ENCODE peak calls at places on chromosome 9, in ten cellular contexts. One of them, this sample, is unnamed. For H3K4me1, the result is how much of the 10 kb centered on the place peaks cover.

GRCh38 chr9:135049460-135049859 is 38.0 kb upstream of the OLFM1 start:
- DNase-seq in mucosa of descending colon: no peak
- DNase-seq in GM23248: no peak
- DNase-seq in left lung: no peak
- DNase-seq in GM23338: no peak
- DNase-seq in effector memory CD4-positive, alpha-beta T cell: no peak
- DNase-seq in PC-3: no peak
- DNase-seq in foreskin keratinocyte: no peak
- DNase-seq in small intestine: no peak
- DNase-seq in SK-N-SH: no peak
- DNase-seq in this sample: no peak

GRCh38 chr9:106307670-106308069 is 555.3 kb upstream of the ZNF462 start:
- DNase-seq in mucosa of descending colon: no peak
- DNase-seq in GM23338: no peak
- DNase-seq in left lung: no peak
- DNase-seq in foreskin keratinocyte: peak
- DNase-seq in SK-N-SH: no peak
- DNase-seq in GM23248: no peak
- DNase-seq in small intestine: no peak
- DNase-seq in effector memory CD4-positive, alpha-beta T cell: no peak
- DNase-seq in PC-3: peak
- DNase-seq in this sample: no peak

GRCh38 chr9:12818431-12819000 is 43.7 kb downstream of the LURAP1L start:
- DNase-seq in SK-N-SH: no peak
- DNase-seq in PC-3: peak
- DNase-seq in GM23338: peak
- DNase-seq in effector memory CD4-positive, alpha-beta T cell: no peak
- DNase-seq in foreskin keratinocyte: no peak
- DNase-seq in left lung: peak
- DNase-seq in mucosa of descending colon: peak
- DNase-seq in small intestine: peak
- DNase-seq in GM23248: peak
- DNase-seq in this sample: no peak

GRCh38 chr9:106051573-106051972 is 357.2 kb downstream of the TMEM38B start:
- DNase-seq in small intestine: no peak
- DNase-seq in effector memory CD4-positive, alpha-beta T cell: no peak
- DNase-seq in SK-N-SH: no peak
- DNase-seq in GM23248: no peak
- DNase-seq in PC-3: peak
- DNase-seq in mucosa of descending colon: no peak
- DNase-seq in left lung: no peak
- DNase-seq in GM23338: no peak
- DNase-seq in foreskin keratinocyte: no peak
- DNase-seq in this sample: no peak

GRCh38 chr9:78121488-78121887 is 89.9 kb upstream of the GNAQ start:
- DNase-seq in GM23248: peak
- DNase-seq in PC-3: peak
- DNase-seq in effector memory CD4-positive, alpha-beta T cell: peak
- DNase-seq in small intestine: peak
- DNase-seq in mucosa of descending colon: peak
- DNase-seq in SK-N-SH: peak
- DNase-seq in GM23338: peak
- DNase-seq in foreskin keratinocyte: peak
- DNase-seq in left lung: peak
- DNase-seq in this sample: peak

GRCh38 chr9:134770972-134771971 is 109.3 kb upstream of the FCN2 start:
- DNase-seq in SK-N-SH: no peak
- DNase-seq in left lung: no peak
- DNase-seq in PC-3: no peak
- DNase-seq in GM23338: no peak
- DNase-seq in small intestine: no peak
- DNase-seq in mucosa of descending colon: no peak
- DNase-seq in GM23248: no peak
- DNase-seq in foreskin keratinocyte: no peak
- DNase-seq in effector memory CD4-positive, alpha-beta T cell: no peak
- DNase-seq in this sample: no peak

GRCh38 chr9:35629597-35629996 is 11.4 kb upstream of the CD72 start:
- DNase-seq in mucosa of descending colon: no peak
- DNase-seq in left lung: no peak
- DNase-seq in GM23248: no peak
- DNase-seq in foreskin keratinocyte: no peak
- DNase-seq in effector memory CD4-positive, alpha-beta T cell: no peak
- DNase-seq in small intestine: no peak
- DNase-seq in PC-3: no peak
- DNase-seq in GM23338: no peak
- DNase-seq in SK-N-SH: no peak
- DNase-seq in this sample: no peak

GRCh38 chr9:104025945-104026344 is 68.2 kb upstream of the SMC2 start:
- DNase-seq in PC-3: no peak
- DNase-seq in foreskin keratinocyte: no peak
- DNase-seq in effector memory CD4-positive, alpha-beta T cell: no peak
- DNase-seq in small intestine: no peak
- DNase-seq in SK-N-SH: no peak
- DNase-seq in GM23248: peak
- DNase-seq in GM23338: no peak
- DNase-seq in left lung: no peak
- DNase-seq in mucosa of descending colon: no peak
- DNase-seq in this sample: no peak

GRCh38 chr9:97934321-97935115 is 3.5 kb downstream of the HEMGN start:
- DNase-seq in foreskin keratinocyte: no peak
- DNase-seq in effector memory CD4-positive, alpha-beta T cell: no peak
- DNase-seq in SK-N-SH: no peak
- DNase-seq in PC-3: no peak
- DNase-seq in left lung: no peak
- DNase-seq in GM23338: peak
- DNase-seq in GM23248: peak
- DNase-seq in small intestine: no peak
- DNase-seq in mucosa of descending colon: no peak
- DNase-seq in this sample: no peak

GRCh38 chr9:97930972-97931371 is 7.0 kb downstream of the HEMGN start:
- DNase-seq in mucosa of descending colon: no peak
- DNase-seq in PC-3: no peak
- DNase-seq in GM23248: no peak
- DNase-seq in GM23338: no peak
- DNase-seq in effector memory CD4-positive, alpha-beta T cell: no peak
- DNase-seq in small intestine: peak
- DNase-seq in SK-N-SH: no peak
- DNase-seq in left lung: no peak
- DNase-seq in foreskin keratinocyte: no peak
- DNase-seq in this sample: no peak

GRCh38 chr9:97928968-97929604 is 6.8 kb upstream of the TRMO start:
- DNase-seq in SK-N-SH: no peak
- DNase-seq in GM23338: no peak
- DNase-seq in PC-3: no peak
- DNase-seq in foreskin keratinocyte: no peak
- DNase-seq in GM23248: no peak
- DNase-seq in effector memory CD4-positive, alpha-beta T cell: no peak
- DNase-seq in small intestine: no peak
- DNase-seq in mucosa of descending colon: no peak
- DNase-seq in left lung: no peak
- DNase-seq in this sample: no peak

GRCh38 chr9:97935291-97935690 is 2.7 kb downstream of the HEMGN start:
- DNase-seq in GM23248: no peak
- DNase-seq in GM23338: no peak
- DNase-seq in PC-3: no peak
- DNase-seq in mucosa of descending colon: no peak
- DNase-seq in foreskin keratinocyte: no peak
- DNase-seq in small intestine: no peak
- DNase-seq in left lung: no peak
- DNase-seq in SK-N-SH: no peak
- DNase-seq in effector memory CD4-positive, alpha-beta T cell: no peak
- DNase-seq in this sample: no peak

GRCh38 chr9:97933573-97933972 is 4.4 kb downstream of the HEMGN start:
- DNase-seq in GM23248: no peak
- DNase-seq in mucosa of descending colon: no peak
- DNase-seq in SK-N-SH: no peak
- DNase-seq in PC-3: no peak
- DNase-seq in GM23338: no peak
- DNase-seq in left lung: no peak
- DNase-seq in small intestine: no peak
- DNase-seq in effector memory CD4-positive, alpha-beta T cell: no peak
- DNase-seq in foreskin keratinocyte: no peak
- DNase-seq in this sample: no peak
- H3K4me1 ChIP-seq in GM23248: under half
- H3K4me1 ChIP-seq in mucosa of descending colon: under half
- H3K4me1 ChIP-seq in SK-N-SH: under half
- H3K4me1 ChIP-seq in PC-3: under half
- H3K4me1 ChIP-seq in GM23338: under half
- H3K4me1 ChIP-seq in left lung: under half
- H3K4me1 ChIP-seq in small intestine: under half
- H3K4me1 ChIP-seq in effector memory CD4-positive, alpha-beta T cell: under half
- H3K4me1 ChIP-seq in foreskin keratinocyte: under half
- H3K4me1 ChIP-seq in this sample: under half

GRCh38 chr9:7284517-7284916 is 515.1 kb downstream of the DMAC1 start:
- DNase-seq in PC-3: no peak
- DNase-seq in effector memory CD4-positive, alpha-beta T cell: no peak
- DNase-seq in small intestine: no peak
- DNase-seq in SK-N-SH: no peak
- DNase-seq in GM23248: no peak
- DNase-seq in mucosa of descending colon: no peak
- DNase-seq in foreskin keratinocyte: no peak
- DNase-seq in GM23338: peak
- DNase-seq in left lung: no peak
- DNase-seq in this sample: no peak

GRCh38 chr9:7284117-7284516 is 515.5 kb downstream of the DMAC1 start:
- DNase-seq in SK-N-SH: no peak
- DNase-seq in GM23248: no peak
- DNase-seq in mucosa of descending colon: no peak
- DNase-seq in small intestine: no peak
- DNase-seq in foreskin keratinocyte: no peak
- DNase-seq in left lung: no peak
- DNase-seq in PC-3: no peak
- DNase-seq in GM23338: no peak
- DNase-seq in effector memory CD4-positive, alpha-beta T cell: no peak
- DNase-seq in this sample: no peak

GRCh38 chr9:7286101-7286500 is 513.5 kb downstream of the DMAC1 start:
- DNase-seq in mucosa of descending colon: no peak
- DNase-seq in GM23248: no peak
- DNase-seq in small intestine: no peak
- DNase-seq in GM23338: no peak
- DNase-seq in SK-N-SH: no peak
- DNase-seq in foreskin keratinocyte: no peak
- DNase-seq in left lung: no peak
- DNase-seq in PC-3: no peak
- DNase-seq in effector memory CD4-positive, alpha-beta T cell: no peak
- DNase-seq in this sample: no peak

GRCh38 chr9:7289773-7290172 is 509.8 kb downstream of the DMAC1 start:
- DNase-seq in SK-N-SH: no peak
- DNase-seq in GM23338: no peak
- DNase-seq in mucosa of descending colon: no peak
- DNase-seq in effector memory CD4-positive, alpha-beta T cell: no peak
- DNase-seq in GM23248: no peak
- DNase-seq in PC-3: no peak
- DNase-seq in foreskin keratinocyte: no peak
- DNase-seq in left lung: no peak
- DNase-seq in small intestine: no peak
- DNase-seq in this sample: no peak

DNA sequence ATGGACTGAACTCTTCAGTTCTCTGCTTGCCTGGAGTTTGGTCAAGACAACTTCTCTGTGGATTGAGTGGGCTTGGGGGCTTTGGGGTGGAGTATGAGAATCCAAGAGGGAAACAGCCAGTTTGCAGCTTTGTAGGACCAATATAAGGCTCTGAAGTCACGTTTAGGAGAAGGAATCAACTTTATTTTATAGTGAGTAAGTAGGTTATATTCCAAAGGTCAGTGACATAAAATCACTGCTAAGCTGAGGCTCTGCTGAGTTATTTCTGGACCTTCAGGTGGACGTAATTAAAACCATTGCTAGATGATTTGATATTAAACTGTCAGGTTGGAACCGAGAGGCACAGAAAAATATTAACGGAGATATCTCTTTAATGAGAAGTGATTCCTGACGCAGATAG is 514.4 kb downstream of the DMAC1 start:
- DNase-seq in SK-N-SH: no peak
- DNase-seq in small intestine: no peak
- DNase-seq in GM23338: no peak
- DNase-seq in left lung: no peak
- DNase-seq in foreskin keratinocyte: no peak
- DNase-seq in PC-3: no peak
- DNase-seq in effector memory CD4-positive, alpha-beta T cell: no peak
- DNase-seq in mucosa of descending colon: no peak
- DNase-seq in GM23248: no peak
- DNase-seq in this sample: no peak
- H3K4me1 ChIP-seq in SK-N-SH: under half
- H3K4me1 ChIP-seq in small intestine: under half
- H3K4me1 ChIP-seq in GM23338: under half
- H3K4me1 ChIP-seq in left lung: under half
- H3K4me1 ChIP-seq in foreskin keratinocyte: under half
- H3K4me1 ChIP-seq in PC-3: under half
- H3K4me1 ChIP-seq in effector memory CD4-positive, alpha-beta T cell: under half
- H3K4me1 ChIP-seq in mucosa of descending colon: under half
- H3K4me1 ChIP-seq in GM23248: under half
- H3K4me1 ChIP-seq in this sample: under half

DNA sequence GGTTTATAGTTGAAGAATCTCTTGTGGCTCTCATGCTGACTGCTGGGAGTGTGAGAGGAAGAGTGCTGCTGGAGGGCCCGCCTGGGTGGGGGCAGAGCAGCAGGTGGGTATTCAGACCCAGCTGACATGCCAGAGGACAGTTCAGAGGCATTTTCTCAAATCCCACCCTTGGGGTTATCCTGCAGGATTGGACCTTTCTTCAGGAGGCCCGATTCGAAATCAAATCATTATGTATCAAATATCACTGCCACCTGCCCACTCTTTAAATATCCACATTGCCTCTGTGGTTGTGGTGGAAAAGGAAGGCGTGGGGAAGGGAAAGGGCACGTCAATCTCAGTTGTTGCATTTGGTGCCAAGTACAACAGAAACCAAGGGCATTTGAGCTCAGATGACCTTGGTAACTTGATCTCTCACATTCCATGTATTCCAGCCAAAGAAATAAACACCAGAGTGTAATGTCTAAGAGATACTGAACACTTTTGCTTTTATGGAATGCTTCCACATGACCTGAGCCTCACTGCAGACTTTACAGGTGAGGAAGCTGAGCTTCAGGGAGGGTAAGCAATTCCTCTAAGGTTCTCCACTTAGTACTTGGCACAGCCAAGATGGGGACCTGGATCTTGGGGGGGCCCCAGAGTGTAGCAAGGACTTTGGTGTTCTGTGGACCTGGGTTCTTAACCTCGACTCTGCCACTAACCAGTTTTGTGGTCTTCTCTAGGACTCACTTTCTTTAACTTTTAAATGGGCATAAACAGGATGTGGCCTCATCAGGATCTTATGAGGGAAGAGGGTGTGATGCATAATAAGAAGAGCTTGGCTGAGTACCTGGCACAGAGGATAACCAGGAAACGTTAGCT is 224.5 kb downstream of the AOPEP start:
- DNase-seq in foreskin keratinocyte: no peak
- DNase-seq in GM23338: no peak
- DNase-seq in GM23248: peak
- DNase-seq in left lung: no peak
- DNase-seq in SK-N-SH: no peak
- DNase-seq in PC-3: no peak
- DNase-seq in mucosa of descending colon: no peak
- DNase-seq in effector memory CD4-positive, alpha-beta T cell: no peak
- DNase-seq in small intestine: peak
- DNase-seq in this sample: no peak
- H3K4me1 ChIP-seq in foreskin keratinocyte: under half
- H3K4me1 ChIP-seq in GM23338: under half
- H3K4me1 ChIP-seq in GM23248: under half
- H3K4me1 ChIP-seq in left lung: under half
- H3K4me1 ChIP-seq in SK-N-SH: under half
- H3K4me1 ChIP-seq in PC-3: under half
- H3K4me1 ChIP-seq in mucosa of descending colon: under half
- H3K4me1 ChIP-seq in effector memory CD4-positive, alpha-beta T cell: under half
- H3K4me1 ChIP-seq in small intestine: under half
- H3K4me1 ChIP-seq in this sample: under half

DNA sequence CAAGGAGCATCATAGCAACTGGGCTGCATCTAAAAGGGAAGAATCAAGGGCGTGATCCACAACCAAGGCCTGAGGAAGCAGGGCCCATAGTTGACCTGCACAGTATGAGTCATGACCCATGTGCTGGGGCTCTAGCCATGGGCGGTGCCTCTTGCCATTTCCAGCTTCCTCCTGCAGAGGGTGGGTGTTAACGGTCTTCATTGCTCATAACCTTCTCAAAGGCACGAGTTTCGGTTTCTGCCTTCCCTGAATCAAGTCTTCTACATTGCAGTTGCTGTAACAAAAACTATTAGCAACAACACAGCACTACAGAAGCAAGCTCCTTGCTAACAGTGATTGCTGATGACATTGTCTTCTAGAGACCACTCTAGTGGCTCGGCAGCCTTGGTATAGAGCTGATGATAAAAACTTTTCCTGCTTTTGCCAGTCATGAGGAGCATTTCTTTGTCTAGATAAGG is 66.9 kb downstream of the CTSL start:
- DNase-seq in effector memory CD4-positive, alpha-beta T cell: no peak
- DNase-seq in mucosa of descending colon: peak
- DNase-seq in GM23248: peak
- DNase-seq in GM23338: peak
- DNase-seq in small intestine: peak
- DNase-seq in SK-N-SH: no peak
- DNase-seq in PC-3: peak
- DNase-seq in left lung: peak
- DNase-seq in foreskin keratinocyte: no peak
- DNase-seq in this sample: no peak
- H3K4me1 ChIP-seq in effector memory CD4-positive, alpha-beta T cell: under half
- H3K4me1 ChIP-seq in mucosa of descending colon: under half
- H3K4me1 ChIP-seq in GM23248: under half
- H3K4me1 ChIP-seq in GM23338: under half
- H3K4me1 ChIP-seq in small intestine: under half
- H3K4me1 ChIP-seq in SK-N-SH: under half
- H3K4me1 ChIP-seq in PC-3: under half
- H3K4me1 ChIP-seq in left lung: under half
- H3K4me1 ChIP-seq in foreskin keratinocyte: under half
- H3K4me1 ChIP-seq in this sample: under half